ENCODE peak calls at places on chromosomes 13 and 19, in seven cellular contexts. D is K562, C is HCT116, S is GM12878, Q is H1, E is SK-N-SH, M is HepG2. B is an unnamed sample.

GRCh38 chr13:43238341-43239083 is 215.1 kb downstream of the DNAJC15 start:
- DNase-seq in D (no peak), C (no peak), S (no peak), Q (no peak), E (peak), M (no peak), B (no peak)

GRCh38 chr13:20264271-20265018 is 32.3 kb upstream of the GJB6 start:
- DNase-seq in D (no peak), C (no peak), S (peak), Q (no peak), E (no peak), M (no peak), B (no peak)

GRCh38 chr19:38402623-38402966 is 298 bp upstream of the FAM98C start:
- DNase-seq in D (no peak), C (no peak), S (no peak), Q (no peak), E (no peak), M (no peak), B (no peak)

GRCh38 chr13:48573213-48573612 is 40.3 kb upstream of the RCBTB2 start:
- DNase-seq in D (no peak), C (no peak), S (no peak), Q (no peak), E (no peak), M (no peak), B (no peak)

GRCh38 chr19:55075366-55075998 is at the start of gene EPS8L1:
- DNase-seq in D (no peak), C (no peak), S (no peak), Q (peak), E (no peak), M (no peak), B (peak)

GRCh38 chr13:40059540-40060232 is 404.2 kb downstream of the COG6 start:
- DNase-seq in D (no peak), C (no peak), S (peak), Q (no peak), E (no peak), M (no peak), B (no peak)

GRCh38 chr19:7337380-7338194 is 11.2 kb upstream of the ARHGEF18 start:
- DNase-seq in D (no peak), C (no peak), S (peak), Q (no peak), E (no peak), M (no peak), B (no peak)

GRCh38 chr13:97855570-97855970 is 97.9 kb upstream of the IPO5 start:
- DNase-seq in D (peak), C (peak), S (peak), Q (no peak), E (peak), M (peak), B (peak)

GRCh38 chr19:31226536-31226935 is 122.7 kb downstream of the TSHZ3 start:
- DNase-seq in D (no peak), C (no peak), S (no peak), Q (no peak), E (no peak), M (no peak), B (no peak)

GRCh38 chr13:112764864-112765561 is 75.2 kb downstream of the ATP11A start:
- DNase-seq in D (no peak), C (no peak), S (no peak), Q (no peak), E (no peak), M (no peak), B (no peak)

GRCh38 chr19:1076951-1077350 is 10.0 kb downstream of the ARHGAP45 start:
- DNase-seq in D (no peak), C (no peak), S (peak), Q (no peak), E (no peak), M (no peak), B (no peak)

GRCh38 chr19:2274937-2275535 is 6.9 kb downstream of the PEAK3 start:
- DNase-seq in D (peak), C (no peak), S (no peak), Q (peak), E (peak), M (peak), B (peak)

GRCh38 chr19:5154129-5154798 is 185.4 kb downstream of the KDM4B start:
- DNase-seq in D (peak), C (no peak), S (no peak), Q (peak), E (peak), M (peak), B (no peak)

GRCh38 chr19:51590441-51590840 is 19.4 kb downstream of the ZNF175 start:
- DNase-seq in D (no peak), C (no peak), S (no peak), Q (no peak), E (no peak), M (no peak), B (no peak)

GRCh38 chr13:92745233-92745632 is 481.4 kb upstream of the GPC6 start:
- DNase-seq in D (no peak), C (no peak), S (no peak), Q (no peak), E (no peak), M (no peak), B (no peak)

GRCh38 chr13:77431449-77431848 is 104.1 kb upstream of the SCEL start:
- DNase-seq in D (no peak), C (no peak), S (peak), Q (no peak), E (no peak), M (no peak), B (no peak)

GRCh38 chr19:5369962-5370367 is 29.4 kb upstream of the PTPRS start:
- DNase-seq in D (peak), C (no peak), S (no peak), Q (peak), E (peak), M (peak), B (peak)

GRCh38 chr19:46453661-46454060 is 17.7 kb downstream of the PNMA8A start:
- DNase-seq in D (no peak), C (no peak), S (no peak), Q (no peak), E (no peak), M (no peak), B (no peak)

GRCh38 chr13:59975807-59976445 is 187.8 kb downstream of the DIAPH3 start:
- DNase-seq in D (no peak), C (no peak), S (no peak), Q (no peak), E (no peak), M (no peak), B (no peak)

GRCh38 chr19:50313812-50314536 is 15.2 kb downstream of the KCNC3 start:
- DNase-seq in D (no peak), C (no peak), S (no peak), Q (peak), E (peak), M (no peak), B (no peak)

GRCh38 chr19:7751157-7751783 is 3.9 kb upstream of the CD209 start:
- DNase-seq in D (no peak), C (no peak), S (peak), Q (no peak), E (no peak), M (no peak), B (no peak)

GRCh38 chr19:34244611-34245299 is 9.6 kb upstream of the GARRE1 start:
- DNase-seq in D (no peak), C (no peak), S (no peak), Q (no peak), E (no peak), M (peak), B (no peak)

GRCh38 chr13:101018720-101019119 is 344.1 kb upstream of the TMTC4 start:
- DNase-seq in D (no peak), C (no peak), S (no peak), Q (no peak), E (no peak), M (no peak), B (no peak)

GRCh38 chr19:48896191-48896720 is 2.3 kb downstream of the TULP2 start:
- DNase-seq in D (peak), C (no peak), S (no peak), Q (peak), E (peak), M (no peak), B (no peak)

GRCh38 chr13:31545616-31546015 is 193.7 kb upstream of the RXFP2 start:
- DNase-seq in D (no peak), C (no peak), S (no peak), Q (no peak), E (no peak), M (no peak), B (no peak)

GRCh38 chr13:28313579-28313978 is 175.2 kb downstream of the PAN3 start:
- DNase-seq in D (no peak), C (peak), S (no peak), Q (no peak), E (no peak), M (no peak), B (peak)

GRCh38 chr13:47499358-47500150 is 501.5 kb downstream of the SUCLA2 start:
- DNase-seq in D (no peak), C (no peak), S (no peak), Q (no peak), E (no peak), M (no peak), B (no peak)

GRCh38 chr19:58182577-58182988 is 278 bp upstream of the ZNF274 start:
- DNase-seq in D (peak), C (no peak), S (no peak), Q (no peak), E (peak), M (no peak), B (peak)

GRCh38 chr13:42272776-42273175 is 824 bp downstream of the AKAP11 start:
- DNase-seq in D (no peak), C (no peak), S (no peak), Q (no peak), E (no peak), M (no peak), B (no peak)

GRCh38 chr13:26219726-26220125 is 2.4 kb downstream of the RNF6 start:
- DNase-seq in D (no peak), C (no peak), S (no peak), Q (no peak), E (no peak), M (no peak), B (no peak)
- TF ChIP-seq JUND in D (no peak), C (no peak), S (no peak), Q (no peak), E (no peak), M (no peak), B (no peak)

GRCh38 chr19:10747271-10747670 is 29.4 kb downstream of the DNM2 start:
- DNase-seq in D (no peak), C (no peak), S (no peak), Q (no peak), E (no peak), M (no peak), B (no peak)

GRCh38 chr19:10747674-10748073 is 29.8 kb downstream of the DNM2 start:
- DNase-seq in D (no peak), C (no peak), S (no peak), Q (no peak), E (no peak), M (no peak), B (no peak)

GRCh38 chr19:10749435-10750384 is 31.8 kb downstream of the DNM2 start:
- DNase-seq in D (no peak), C (no peak), S (no peak), Q (no peak), E (no peak), M (peak), B (no peak)

GRCh38 chr19:10748195-10748923 is 30.5 kb downstream of the DNM2 start:
- DNase-seq in D (no peak), C (no peak), S (no peak), Q (no peak), E (no peak), M (no peak), B (no peak)

GRCh38 chr19:10748924-10749434 is 31.1 kb downstream of the DNM2 start:
- DNase-seq in D (peak), C (peak), S (no peak), Q (no peak), E (peak), M (peak), B (no peak)
- TF ChIP-seq JUND in D (peak), C (peak), S (no peak), Q (no peak), E (no peak), M (peak), B (no peak)

GRCh38 chr13:107133950-107134349 is 566.0 kb upstream of the ARGLU1 start:
- DNase-seq in D (no peak), C (no peak), S (no peak), Q (no peak), E (no peak), M (no peak), B (no peak)
- TF ChIP-seq JUND in D (no peak), C (no peak), S (no peak), Q (no peak), E (no peak), M (no peak), B (no peak)

GRCh38 chr13:51417716-51418115 is 35.1 kb downstream of the INTS6 start:
- DNase-seq in D (no peak), C (no peak), S (no peak), Q (no peak), E (no peak), M (peak), B (no peak)

GRCh38 chr13:51422484-51422883 is 30.4 kb downstream of the INTS6 start:
- DNase-seq in D (no peak), C (no peak), S (no peak), Q (no peak), E (no peak), M (no peak), B (no peak)

GRCh38 chr13:51420681-51421476 is 32.0 kb downstream of the INTS6 start:
- DNase-seq in D (no peak), C (no peak), S (no peak), Q (no peak), E (no peak), M (no peak), B (no peak)

GRCh38 chr13:51416107-51416506 is 36.7 kb downstream of the INTS6 start:
- DNase-seq in D (no peak), C (no peak), S (no peak), Q (no peak), E (no peak), M (no peak), B (no peak)

DNA sequence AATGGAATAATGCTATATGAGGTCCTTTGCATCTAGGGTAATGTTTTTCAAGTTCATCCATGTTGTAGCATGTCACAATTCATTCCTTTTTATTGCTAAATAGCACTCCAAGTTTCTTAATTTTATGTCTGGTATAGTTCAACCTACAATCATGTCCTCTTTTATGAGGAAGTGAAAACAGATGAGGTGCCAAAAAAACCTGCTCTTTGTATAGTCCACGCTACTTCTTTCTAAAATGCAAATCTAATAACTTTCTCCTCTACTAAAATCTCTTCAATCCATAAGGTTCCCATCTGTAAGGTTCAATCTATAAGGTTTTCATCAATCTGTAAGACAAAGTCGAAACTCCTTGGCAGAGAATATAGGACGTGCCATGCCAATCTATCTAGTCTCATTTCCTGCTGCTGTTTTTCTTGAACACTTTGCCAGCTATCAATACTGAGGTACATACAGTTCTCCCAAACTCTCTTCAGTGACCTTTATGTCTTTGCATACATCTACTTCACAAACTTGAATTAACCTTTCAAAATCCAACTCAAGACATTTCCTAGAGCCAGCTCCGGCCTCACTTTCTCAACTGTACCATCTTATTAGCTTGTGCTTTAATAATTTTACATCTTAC is 33.7 kb downstream of the INTS6 start:
- DNase-seq in D (no peak), C (no peak), S (no peak), Q (no peak), E (no peak), M (no peak), B (no peak)
- TF ChIP-seq JUND in D (no peak), C (no peak), S (no peak), Q (no peak), E (no peak), M (no peak), B (no peak)

DNA sequence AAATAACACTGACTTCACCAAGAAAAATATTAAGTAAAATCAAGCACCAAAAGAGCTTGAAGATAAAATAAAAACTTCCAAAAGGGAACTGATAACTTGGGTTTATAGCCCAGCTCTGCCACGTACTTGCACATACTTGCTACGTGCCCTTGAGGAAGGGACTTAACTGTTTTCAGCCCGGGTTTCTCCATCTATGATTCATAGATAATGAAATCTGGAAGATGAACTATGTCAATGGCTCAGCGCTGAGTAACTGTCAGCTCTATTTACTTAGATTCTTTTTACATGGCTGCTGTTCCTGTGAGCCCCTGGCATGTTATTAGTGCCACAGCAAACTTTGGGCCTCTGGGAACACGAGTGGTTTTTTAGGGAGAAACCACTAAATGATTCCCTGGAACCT is 9.6 kb upstream of the ZC3H13 start:
- DNase-seq in D (no peak), C (no peak), S (no peak), Q (no peak), E (no peak), M (no peak), B (no peak)
- TF ChIP-seq JUND in D (no peak), C (no peak), S (no peak), Q (no peak), E (no peak), M (no peak), B (no peak)

GRCh38 chr13:111158136-111158805 is 43.2 kb downstream of the ARHGEF7 start:
- DNase-seq in D (no peak), C (no peak), S (no peak), Q (no peak), E (no peak), M (no peak), B (peak)

GRCh38 chr13:111156421-111156820 is 41.3 kb downstream of the ARHGEF7 start:
- DNase-seq in D (no peak), C (no peak), S (no peak), Q (no peak), E (no peak), M (no peak), B (no peak)

GRCh38 chr13:111153279-111153976 is 38.3 kb downstream of the ARHGEF7 start:
- DNase-seq in D (peak), C (peak), S (no peak), Q (peak), E (peak), M (peak), B (peak)

GRCh38 chr13:111152836-111153235 is 37.7 kb downstream of the ARHGEF7 start:
- DNase-seq in D (no peak), C (peak), S (no peak), Q (no peak), E (peak), M (peak), B (no peak)

DNA sequence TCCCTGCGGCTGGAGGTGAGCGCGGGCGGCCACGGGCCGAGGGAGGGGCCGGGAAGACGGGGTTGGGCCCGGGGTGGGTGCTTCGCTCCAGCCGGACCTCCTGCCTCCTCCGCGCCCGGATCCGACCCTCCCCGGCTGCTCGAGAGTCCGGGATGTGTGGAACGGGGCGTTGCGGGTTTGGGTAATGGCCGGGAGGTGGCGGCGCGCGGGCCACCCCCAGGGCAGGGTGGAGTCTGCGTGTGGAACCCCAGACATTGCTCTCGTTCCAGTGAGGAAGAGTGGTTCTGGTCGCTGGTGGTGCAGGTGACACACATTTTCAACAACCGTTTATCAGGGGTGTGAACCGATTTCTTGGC is 38.8 kb downstream of the ARHGEF7 start:
- DNase-seq in D (peak), C (no peak), S (no peak), Q (no peak), E (no peak), M (peak), B (peak)
- TF ChIP-seq JUND in D (no peak), C (no peak), S (no peak), Q (no peak), E (no peak), M (no peak), B (no peak)

B was measured in T47D.